ENCODE peak calls at places on chromosomes 11 and 22, in seven cellular contexts. One of them, this sample, is unnamed.

GRCh38 chr11:74840486-74840885 is 91.8 kb downstream of the RNF169 start:
- DNase-seq in NCI-H187 treated with DMSO at 0.1 percent for 48 hours: no peak
- DNase-seq in CD4-positive, alpha-beta T cell: no peak
- DNase-seq in HEK293T: no peak
- DNase-seq in NCI-H2171 treated with DMSO at 0.1 percent for 48 hours: no peak
- DNase-seq in GF-D8: no peak
- DNase-seq in HFF-Myc: no peak
- DNase-seq in this sample: no peak

GRCh38 chr11:82831364-82831763 is 68.9 kb downstream of the PRCP start:
- DNase-seq in CD4-positive, alpha-beta T cell: no peak
- DNase-seq in NCI-H187 treated with DMSO at 0.1 percent for 48 hours: no peak
- DNase-seq in HEK293T: no peak
- DNase-seq in HFF-Myc: no peak
- DNase-seq in NCI-H2171 treated with DMSO at 0.1 percent for 48 hours: no peak
- DNase-seq in GF-D8: no peak
- DNase-seq in this sample: no peak

GRCh38 chr11:117146521-117146920 is 2.4 kb downstream of the PAFAH1B2 start:
- DNase-seq in GF-D8: no peak
- DNase-seq in NCI-H187 treated with DMSO at 0.1 percent for 48 hours: no peak
- DNase-seq in NCI-H2171 treated with DMSO at 0.1 percent for 48 hours: no peak
- DNase-seq in HFF-Myc: no peak
- DNase-seq in HEK293T: no peak
- DNase-seq in CD4-positive, alpha-beta T cell: no peak
- DNase-seq in this sample: no peak

GRCh38 chr22:33519140-33519973 is 400.9 kb downstream of the LARGE1 start:
- DNase-seq in CD4-positive, alpha-beta T cell: no peak
- DNase-seq in HEK293T: peak
- DNase-seq in HFF-Myc: peak
- DNase-seq in NCI-H2171 treated with DMSO at 0.1 percent for 48 hours: peak
- DNase-seq in GF-D8: no peak
- DNase-seq in NCI-H187 treated with DMSO at 0.1 percent for 48 hours: no peak
- DNase-seq in this sample: no peak

GRCh38 chr11:134027671-134028070 is 41.2 kb upstream of the JAM3 start:
- DNase-seq in HEK293T: no peak
- DNase-seq in GF-D8: no peak
- DNase-seq in NCI-H2171 treated with DMSO at 0.1 percent for 48 hours: no peak
- DNase-seq in NCI-H187 treated with DMSO at 0.1 percent for 48 hours: no peak
- DNase-seq in HFF-Myc: no peak
- DNase-seq in CD4-positive, alpha-beta T cell: peak
- DNase-seq in this sample: no peak

GRCh38 chr11:134418119-134418840 is 6.2 kb upstream of the B3GAT1 start:
- DNase-seq in GF-D8: no peak
- DNase-seq in CD4-positive, alpha-beta T cell: no peak
- DNase-seq in NCI-H2171 treated with DMSO at 0.1 percent for 48 hours: no peak
- DNase-seq in HFF-Myc: peak
- DNase-seq in HEK293T: peak
- DNase-seq in NCI-H187 treated with DMSO at 0.1 percent for 48 hours: no peak
- DNase-seq in this sample: no peak

GRCh38 chr11:133530501-133530835 is 1.8 kb downstream of the OPCML start:
- DNase-seq in HEK293T: no peak
- DNase-seq in NCI-H187 treated with DMSO at 0.1 percent for 48 hours: no peak
- DNase-seq in CD4-positive, alpha-beta T cell: no peak
- DNase-seq in NCI-H2171 treated with DMSO at 0.1 percent for 48 hours: no peak
- DNase-seq in HFF-Myc: no peak
- DNase-seq in GF-D8: no peak
- DNase-seq in this sample: no peak

GRCh38 chr11:19605500-19606371 is 106.9 kb upstream of the NAV2 start:
- DNase-seq in GF-D8: no peak
- DNase-seq in NCI-H2171 treated with DMSO at 0.1 percent for 48 hours: peak
- DNase-seq in NCI-H187 treated with DMSO at 0.1 percent for 48 hours: no peak
- DNase-seq in HEK293T: peak
- DNase-seq in HFF-Myc: no peak
- DNase-seq in CD4-positive, alpha-beta T cell: no peak
- DNase-seq in this sample: no peak

GRCh38 chr11:112453601-112454577 is 193.2 kb upstream of the PLET1 start:
- DNase-seq in NCI-H187 treated with DMSO at 0.1 percent for 48 hours: no peak
- DNase-seq in GF-D8: no peak
- DNase-seq in HFF-Myc: peak
- DNase-seq in CD4-positive, alpha-beta T cell: peak
- DNase-seq in NCI-H2171 treated with DMSO at 0.1 percent for 48 hours: peak
- DNase-seq in HEK293T: peak
- DNase-seq in this sample: no peak

GRCh38 chr11:94588366-94588952 is 21.3 kb downstream of the PIWIL4 start:
- DNase-seq in HEK293T: no peak
- DNase-seq in CD4-positive, alpha-beta T cell: no peak
- DNase-seq in NCI-H187 treated with DMSO at 0.1 percent for 48 hours: no peak
- DNase-seq in NCI-H2171 treated with DMSO at 0.1 percent for 48 hours: no peak
- DNase-seq in GF-D8: no peak
- DNase-seq in HFF-Myc: no peak
- DNase-seq in this sample: no peak